ENCODE peak calls at places on chromosome 1, in five cellular contexts. One of them, this sample, is unnamed.

GRCh38 chr1:64514197-64514765 is 44.4 kb downstream of the CACHD1 start:
- DNase-seq in K562: no peak
- DNase-seq in endodermal cell: no peak
- DNase-seq in tibial nerve: no peak
- DNase-seq in brain microvascular endothelial cell: peak
- DNase-seq in this sample: no peak

GRCh38 chr1:84598846-84599741 is 24.9 kb upstream of the CTBS start:
- DNase-seq in K562: no peak
- DNase-seq in endodermal cell: no peak
- DNase-seq in tibial nerve: no peak
- DNase-seq in brain microvascular endothelial cell: peak
- DNase-seq in this sample: no peak

GRCh38 chr1:109815809-109816791 is 52.4 kb upstream of the EPS8L3 start:
- DNase-seq in K562: no peak
- DNase-seq in endodermal cell: peak
- DNase-seq in tibial nerve: no peak
- DNase-seq in brain microvascular endothelial cell: no peak
- DNase-seq in this sample: no peak

GRCh38 chr1:176843352-176844297 is 320.9 kb downstream of the ASTN1 start:
- DNase-seq in K562: peak
- DNase-seq in endodermal cell: peak
- DNase-seq in tibial nerve: peak
- DNase-seq in brain microvascular endothelial cell: no peak
- DNase-seq in this sample: no peak

GRCh38 chr1:96236156-96236739 is 485.3 kb upstream of the PTBP2 start:
- DNase-seq in K562: peak
- DNase-seq in endodermal cell: peak
- DNase-seq in tibial nerve: peak
- DNase-seq in brain microvascular endothelial cell: peak
- DNase-seq in this sample: no peak

GRCh38 chr1:205587576-205587975 is 44.2 kb downstream of the ELK4 start:
- DNase-seq in K562: no peak
- DNase-seq in endodermal cell: no peak
- DNase-seq in tibial nerve: no peak
- DNase-seq in brain microvascular endothelial cell: no peak
- DNase-seq in this sample: no peak

GRCh38 chr1:77762072-77762476 is 2.4 kb upstream of the USP33 start:
- DNase-seq in K562: peak
- DNase-seq in endodermal cell: no peak
- DNase-seq in tibial nerve: no peak
- DNase-seq in brain microvascular endothelial cell: peak
- DNase-seq in this sample: no peak

GRCh38 chr1:226128487-226129075 is 58.0 kb downstream of the ACBD3 start:
- DNase-seq in K562: no peak
- DNase-seq in endodermal cell: peak
- DNase-seq in tibial nerve: no peak
- DNase-seq in brain microvascular endothelial cell: peak
- DNase-seq in this sample: no peak

GRCh38 chr1:228490120-228491078 is 3.2 kb downstream of the RNF187 start:
- DNase-seq in K562: no peak
- DNase-seq in endodermal cell: no peak
- DNase-seq in tibial nerve: no peak
- DNase-seq in brain microvascular endothelial cell: no peak
- DNase-seq in this sample: no peak

GRCh38 chr1:182726941-182727340 is 42.6 kb upstream of the RGS8 start:
- DNase-seq in K562: no peak
- DNase-seq in endodermal cell: no peak
- DNase-seq in tibial nerve: no peak
- DNase-seq in brain microvascular endothelial cell: no peak
- DNase-seq in this sample: no peak

GRCh38 chr1:50305808-50306207 is 117.4 kb downstream of the DMRTA2 start:
- DNase-seq in K562: no peak
- DNase-seq in endodermal cell: no peak
- DNase-seq in tibial nerve: no peak
- DNase-seq in brain microvascular endothelial cell: no peak
- DNase-seq in this sample: no peak

GRCh38 chr1:30449428-30450147 is 273.8 kb downstream of the MATN1 start:
- DNase-seq in K562: no peak
- DNase-seq in endodermal cell: peak
- DNase-seq in tibial nerve: no peak
- DNase-seq in brain microvascular endothelial cell: no peak
- DNase-seq in this sample: no peak

GRCh38 chr1:89757532-89757931 is 63.3 kb upstream of the LRRC8D start:
- DNase-seq in K562: no peak
- DNase-seq in endodermal cell: no peak
- DNase-seq in tibial nerve: no peak
- DNase-seq in brain microvascular endothelial cell: no peak
- DNase-seq in this sample: no peak

GRCh38 chr1:160024195-160024905 is 7.4 kb downstream of the PIGM start:
- DNase-seq in K562: no peak
- DNase-seq in endodermal cell: no peak
- DNase-seq in tibial nerve: no peak
- DNase-seq in brain microvascular endothelial cell: no peak
- DNase-seq in this sample: no peak

GRCh38 chr1:33301273-33301984 is 19.5 kb downstream of the A3GALT2 start:
- DNase-seq in K562: no peak
- DNase-seq in endodermal cell: no peak
- DNase-seq in tibial nerve: no peak
- DNase-seq in brain microvascular endothelial cell: no peak
- DNase-seq in this sample: no peak

GRCh38 chr1:47717341-47717740 is 279.5 kb downstream of the FOXD2 start:
- DNase-seq in K562: no peak
- DNase-seq in endodermal cell: no peak
- DNase-seq in tibial nerve: no peak
- DNase-seq in brain microvascular endothelial cell: no peak
- DNase-seq in this sample: no peak

GRCh38 chr1:32917521-32917920 is 16.3 kb upstream of the TMEM54 start:
- DNase-seq in K562: no peak
- DNase-seq in endodermal cell: no peak
- DNase-seq in tibial nerve: no peak
- DNase-seq in brain microvascular endothelial cell: no peak
- DNase-seq in this sample: no peak

GRCh38 chr1:200744143-200744542 is 5.5 kb downstream of the CAMSAP2 start:
- DNase-seq in K562: no peak
- DNase-seq in endodermal cell: no peak
- DNase-seq in tibial nerve: no peak
- DNase-seq in brain microvascular endothelial cell: no peak
- DNase-seq in this sample: no peak

GRCh38 chr1:161119379-161120061 is 1.6 kb downstream of the NIT1 start:
- DNase-seq in K562: peak
- DNase-seq in endodermal cell: peak
- DNase-seq in tibial nerve: no peak
- DNase-seq in brain microvascular endothelial cell: peak
- DNase-seq in this sample: peak

GRCh38 chr1:81920245-81920740 is 119.6 kb downstream of the ADGRL2 start:
- DNase-seq in K562: no peak
- DNase-seq in endodermal cell: peak
- DNase-seq in tibial nerve: no peak
- DNase-seq in brain microvascular endothelial cell: peak
- DNase-seq in this sample: no peak

GRCh38 chr1:205144751-205145150 is 23.0 kb upstream of the RBBP5 start:
- DNase-seq in K562: no peak
- DNase-seq in endodermal cell: no peak
- DNase-seq in tibial nerve: no peak
- DNase-seq in brain microvascular endothelial cell: no peak
- DNase-seq in this sample: no peak

GRCh38 chr1:91877574-91878208 is 8.3 kb downstream of the TGFBR3 start:
- DNase-seq in K562: no peak
- DNase-seq in endodermal cell: no peak
- DNase-seq in tibial nerve: no peak
- DNase-seq in brain microvascular endothelial cell: no peak
- DNase-seq in this sample: no peak

GRCh38 chr1:240126821-240127220 is 35.1 kb downstream of the FMN2 start:
- DNase-seq in K562: no peak
- DNase-seq in endodermal cell: no peak
- DNase-seq in tibial nerve: no peak
- DNase-seq in brain microvascular endothelial cell: peak
- DNase-seq in this sample: no peak

GRCh38 chr1:50139339-50139738 is 30.6 kb downstream of the ELAVL4 start:
- DNase-seq in K562: no peak
- DNase-seq in endodermal cell: no peak
- DNase-seq in tibial nerve: no peak
- DNase-seq in brain microvascular endothelial cell: no peak
- DNase-seq in this sample: no peak

GRCh38 chr1:71770121-71770520 is 512.2 kb downstream of the NEGR1 start:
- DNase-seq in K562: no peak
- DNase-seq in endodermal cell: no peak
- DNase-seq in tibial nerve: no peak
- DNase-seq in brain microvascular endothelial cell: peak
- DNase-seq in this sample: no peak

GRCh38 chr1:207991331-207991914 is 80.5 kb upstream of the CD34 start:
- DNase-seq in K562: no peak
- DNase-seq in endodermal cell: peak
- DNase-seq in tibial nerve: no peak
- DNase-seq in brain microvascular endothelial cell: no peak
- DNase-seq in this sample: no peak

GRCh38 chr1:46691997-46692790 is 20.5 kb downstream of the TEX38 start:
- DNase-seq in K562: no peak
- DNase-seq in endodermal cell: no peak
- DNase-seq in tibial nerve: no peak
- DNase-seq in brain microvascular endothelial cell: no peak
- DNase-seq in this sample: no peak

GRCh38 chr1:951364-951763 is 7.7 kb downstream of the NOC2L start:
- DNase-seq in K562: no peak
- DNase-seq in endodermal cell: peak
- DNase-seq in tibial nerve: no peak
- DNase-seq in brain microvascular endothelial cell: no peak
- DNase-seq in this sample: no peak

GRCh38 chr1:229109320-229109761 is 161.6 kb upstream of the RAB4A start:
- DNase-seq in K562: no peak
- DNase-seq in endodermal cell: no peak
- DNase-seq in tibial nerve: peak
- DNase-seq in brain microvascular endothelial cell: no peak
- DNase-seq in this sample: no peak

GRCh38 chr1:39410915-39411436 is 80.5 kb upstream of the BMP8A start:
- DNase-seq in K562: peak
- DNase-seq in endodermal cell: peak
- DNase-seq in tibial nerve: peak
- DNase-seq in brain microvascular endothelial cell: peak
- DNase-seq in this sample: peak

GRCh38 chr1:155039308-155039669 is 5.7 kb downstream of the DCST1 start:
- DNase-seq in K562: no peak
- DNase-seq in endodermal cell: no peak
- DNase-seq in tibial nerve: no peak
- DNase-seq in brain microvascular endothelial cell: no peak
- DNase-seq in this sample: no peak

GRCh38 chr1:68347415-68347814 is 102.3 kb downstream of the RPE65 start:
- DNase-seq in K562: no peak
- DNase-seq in endodermal cell: no peak
- DNase-seq in tibial nerve: no peak
- DNase-seq in brain microvascular endothelial cell: no peak
- DNase-seq in this sample: no peak

GRCh38 chr1:219813344-219813743 is 115.0 kb downstream of the SLC30A10 start:
- DNase-seq in K562: no peak
- DNase-seq in endodermal cell: no peak
- DNase-seq in tibial nerve: no peak
- DNase-seq in brain microvascular endothelial cell: no peak
- DNase-seq in this sample: no peak

GRCh38 chr1:15141933-15142647 is 11.5 kb upstream of the TMEM51 start:
- DNase-seq in K562: no peak
- DNase-seq in endodermal cell: no peak
- DNase-seq in tibial nerve: no peak
- DNase-seq in brain microvascular endothelial cell: no peak
- DNase-seq in this sample: no peak

GRCh38 chr1:25590096-25590824 is 26.3 kb upstream of the MAN1C1 start:
- DNase-seq in K562: no peak
- DNase-seq in endodermal cell: no peak
- DNase-seq in tibial nerve: peak
- DNase-seq in brain microvascular endothelial cell: peak
- DNase-seq in this sample: no peak

GRCh38 chr1:73756817-73757216 is 441.2 kb downstream of the LRRIQ3 start:
- DNase-seq in K562: no peak
- DNase-seq in endodermal cell: no peak
- DNase-seq in tibial nerve: no peak
- DNase-seq in brain microvascular endothelial cell: no peak
- DNase-seq in this sample: no peak
- H3K27ac ChIP-seq in K562: no peak
- H3K27ac ChIP-seq in endodermal cell: no peak
- H3K27ac ChIP-seq in tibial nerve: no peak
- H3K27ac ChIP-seq in brain microvascular endothelial cell: no peak
- H3K27ac ChIP-seq in this sample: no peak

DNA sequence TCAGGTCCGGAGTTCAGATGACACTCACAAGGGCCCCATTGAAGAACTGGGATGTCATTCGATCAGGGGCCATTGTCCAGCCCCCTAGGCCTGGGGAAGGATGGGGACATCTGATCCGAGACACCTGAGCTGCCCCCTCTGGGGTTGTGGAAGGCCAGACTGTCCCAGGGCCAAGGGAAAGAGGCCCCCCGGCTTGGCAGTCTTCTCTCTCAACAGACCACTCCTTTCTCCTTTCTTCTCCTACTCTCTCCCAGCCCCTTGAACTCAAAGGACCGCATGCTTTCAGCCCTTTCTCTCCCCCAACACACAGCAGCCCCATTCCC is 1.1 kb downstream of the S100A1 start:
- DNase-seq in K562: no peak
- DNase-seq in endodermal cell: no peak
- DNase-seq in tibial nerve: no peak
- DNase-seq in brain microvascular endothelial cell: no peak
- DNase-seq in this sample: no peak
- H3K27ac ChIP-seq in K562: no peak
- H3K27ac ChIP-seq in endodermal cell: no peak
- H3K27ac ChIP-seq in tibial nerve: peak
- H3K27ac ChIP-seq in brain microvascular endothelial cell: no peak
- H3K27ac ChIP-seq in this sample: no peak

GRCh38 chr1:223825767-223826461 is 19.8 kb downstream of the TP53BP2 start:
- DNase-seq in K562: no peak
- DNase-seq in endodermal cell: no peak
- DNase-seq in tibial nerve: no peak
- DNase-seq in brain microvascular endothelial cell: no peak
- DNase-seq in this sample: no peak
- H3K27ac ChIP-seq in K562: no peak
- H3K27ac ChIP-seq in endodermal cell: no peak
- H3K27ac ChIP-seq in tibial nerve: no peak
- H3K27ac ChIP-seq in brain microvascular endothelial cell: no peak
- H3K27ac ChIP-seq in this sample: peak

DNA sequence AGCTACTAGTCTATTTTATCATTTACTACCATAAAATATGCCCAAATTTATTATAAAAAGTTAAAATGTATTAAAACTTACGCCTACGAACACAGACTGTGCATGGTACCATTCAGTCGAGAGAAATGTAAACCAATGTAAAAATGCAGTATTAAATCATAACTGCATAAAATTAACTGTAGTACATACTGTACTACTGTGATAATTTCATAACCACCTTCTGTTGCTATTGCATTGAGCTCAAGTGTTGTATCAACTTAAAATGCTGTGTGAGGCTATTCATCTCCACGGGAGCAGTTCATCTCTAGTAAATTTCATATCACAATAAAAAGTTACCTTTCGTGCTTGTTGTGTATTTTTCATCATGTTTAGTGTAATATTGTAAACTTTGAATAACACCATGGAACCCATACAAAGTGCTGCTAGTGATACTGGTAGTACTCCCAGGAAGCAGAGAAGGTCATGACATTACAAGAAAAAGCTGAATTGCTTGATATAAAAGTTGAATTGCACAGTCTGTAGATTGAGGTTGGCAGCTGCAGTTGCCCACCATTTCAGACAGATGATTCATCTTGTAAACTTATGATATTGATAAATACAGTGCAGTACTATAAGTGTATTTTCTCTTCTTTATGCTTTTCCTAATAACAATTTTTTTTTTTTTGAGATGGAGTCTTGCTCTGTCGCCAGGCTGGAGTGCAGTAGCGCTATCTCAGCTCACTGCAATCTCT is 19.0 kb upstream of the CENPF start:
- DNase-seq in K562: no peak
- DNase-seq in endodermal cell: no peak
- DNase-seq in tibial nerve: no peak
- DNase-seq in brain microvascular endothelial cell: no peak
- DNase-seq in this sample: no peak
- H3K27ac ChIP-seq in K562: no peak
- H3K27ac ChIP-seq in endodermal cell: no peak
- H3K27ac ChIP-seq in tibial nerve: no peak
- H3K27ac ChIP-seq in brain microvascular endothelial cell: no peak
- H3K27ac ChIP-seq in this sample: no peak